ENCODE peak calls at places on chromosome 6, in six cellular contexts. J is coronary artery, D is ovary, K is astrocyte of the spinal cord, I is Kasumi-1, W is hepatocyte. P is an unnamed sample.

GRCh38 chr6:37994238-37994637 is 174.7 kb downstream of the ZFAND3 start:
- DNase-seq in W (no peak), J (no peak), I (no peak), D (no peak), K (peak), P (no peak)

GRCh38 chr6:125507987-125508655 is 206.4 kb upstream of the HDDC2 start:
- DNase-seq in D (no peak), I (peak), K (peak), W (peak), J (no peak), P (no peak)

GRCh38 chr6:166691199-166691598 is 64.1 kb upstream of the RPS6KA2 start:
- DNase-seq in D (no peak), W (peak), J (no peak), K (peak), I (no peak), P (peak)

GRCh38 chr6:109296305-109296915 is 85.9 kb downstream of the CD164 start:
- DNase-seq in D (no peak), J (no peak), K (no peak), W (peak), I (no peak), P (no peak)

GRCh38 chr6:24858154-24858801 is 59.6 kb upstream of the ARMH2 start:
- DNase-seq in D (no peak), K (no peak), J (no peak), W (no peak), I (peak), P (no peak)

GRCh38 chr6:74249658-74250057 is 553.7 kb downstream of the CD109 start:
- DNase-seq in I (peak), W (no peak), D (no peak), J (no peak), K (peak), P (no peak)

GRCh38 chr6:108002365-108003221 is 44.6 kb upstream of the SEC63 start:
- DNase-seq in W (peak), J (no peak), K (no peak), I (no peak), D (no peak), P (peak)

GRCh38 chr6:134007077-134007476 is 45.3 kb downstream of the SLC2A12 start:
- DNase-seq in D (no peak), J (no peak), K (no peak), I (no peak), W (no peak), P (no peak)

GRCh38 chr6:15879372-15880261 is 216.8 kb upstream of the DTNBP1 start:
- DNase-seq in J (no peak), K (peak), D (peak), I (peak), W (peak), P (no peak)

GRCh38 chr6:45697605-45698004 is 318.1 kb downstream of the CLIC5 start:
- DNase-seq in K (peak), W (peak), I (no peak), D (no peak), J (no peak), P (peak)

GRCh38 chr6:25448965-25449538 is 169.9 kb downstream of the CARMIL1 start:
- DNase-seq in D (no peak), K (no peak), J (no peak), I (no peak), W (no peak), P (no peak)

GRCh38 chr6:42123379-42124103 is 18.9 kb downstream of the C6orf132 start:
- DNase-seq in W (no peak), J (no peak), I (no peak), K (no peak), D (no peak), P (no peak)

P was measured in islet precursor cell.